ENCODE peak calls at places on chromosomes 5 and 9, in six cellular contexts. D, R, U, E, A and V are unnamed samples.

GRCh38 chr5:45277860-45278259 is 418.3 kb downstream of the HCN1 start:
- DNase-seq in D (no peak), R (no peak), U (no peak), E (no peak), A (no peak), V (no peak)

GRCh38 chr5:23840083-23840482 is 332.7 kb downstream of the PRDM9 start:
- DNase-seq in D (no peak), R (no peak), U (no peak), E (no peak), A (no peak), V (no peak)

GRCh38 chr9:91802391-91802790 is 147.6 kb downstream of the ROR2 start:
- DNase-seq in D (no peak), R (no peak), U (no peak), E (no peak), A (no peak), V (no peak)

GRCh38 chr5:88708682-88709398 is 174.1 kb downstream of the MEF2C start:
- DNase-seq in D (no peak), R (no peak), U (no peak), E (no peak), A (no peak), V (no peak)

GRCh38 chr9:110545705-110546104 is 33.8 kb downstream of the SVEP1 start:
- DNase-seq in D (no peak), R (no peak), U (no peak), E (no peak), A (no peak), V (no peak)

GRCh38 chr5:173834070-173834771 is 53.9 kb upstream of the CPEB4 start:
- DNase-seq in D (no peak), R (no peak), U (no peak), E (no peak), A (no peak), V (no peak)

GRCh38 chr9:35756275-35756742 is 2.2 kb upstream of the MSMP start:
- DNase-seq in D (peak), R (no peak), U (no peak), E (peak), A (no peak), V (no peak)

GRCh38 chr9:16828335-16829281 is 41.9 kb downstream of the BNC2 start:
- DNase-seq in D (no peak), R (no peak), U (no peak), E (no peak), A (no peak), V (no peak)

GRCh38 chr5:110630350-110630749 is 96.1 kb downstream of the TMEM232 start:
- DNase-seq in D (no peak), R (no peak), U (no peak), E (no peak), A (no peak), V (no peak)

GRCh38 chr5:110623875-110624274 is 102.6 kb downstream of the TMEM232 start:
- DNase-seq in D (no peak), R (no peak), U (no peak), E (no peak), A (no peak), V (no peak)

GRCh38 chr5:110631236-110631635 is 95.2 kb downstream of the TMEM232 start:
- DNase-seq in D (no peak), R (no peak), U (no peak), E (no peak), A (no peak), V (no peak)

DNA sequence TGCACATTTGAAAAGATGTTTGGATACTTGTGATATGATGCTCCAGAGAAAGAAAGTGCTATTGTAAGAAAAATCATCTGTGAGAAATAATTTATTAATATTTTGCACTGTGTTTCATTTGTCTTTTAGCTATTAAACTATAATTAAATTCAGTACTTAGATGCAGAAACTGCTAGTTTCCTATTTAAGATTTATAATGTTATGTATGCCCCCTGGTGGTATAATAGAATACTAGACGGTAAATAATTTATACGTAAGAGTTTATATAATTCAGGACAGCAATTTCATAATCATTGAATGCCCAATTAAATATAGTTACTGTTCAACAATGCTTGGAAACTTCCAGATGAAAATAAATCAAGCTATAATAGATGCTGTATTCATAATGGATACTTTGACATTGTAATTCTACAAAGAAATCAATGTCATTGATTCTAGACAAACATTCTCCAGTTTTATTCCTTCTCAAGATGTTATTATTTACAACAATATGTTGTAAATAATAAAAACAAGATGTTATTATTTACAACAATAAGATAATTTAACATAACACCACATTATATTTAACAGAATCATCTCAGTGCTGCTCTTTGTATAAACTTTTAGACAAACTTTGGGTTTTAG is 101.0 kb downstream of the TMEM232 start:
- DNase-seq in D (no peak), R (no peak), U (peak), E (no peak), A (no peak), V (no peak)
- TF ChIP-seq CTCF in D (no peak), R (no peak), U (no peak), E (no peak), A (no peak), V (peak)

GRCh38 chr9:18745710-18746109 is 271.8 kb downstream of the ADAMTSL1 start:
- DNase-seq in D (no peak), R (no peak), U (no peak), E (no peak), A (no peak), V (no peak)

GRCh38 chr9:18748106-18748719 is 274.3 kb downstream of the ADAMTSL1 start:
- DNase-seq in D (no peak), R (no peak), U (no peak), E (no peak), A (no peak), V (no peak)

GRCh38 chr9:18746631-18747030 is 272.7 kb downstream of the ADAMTSL1 start:
- DNase-seq in D (no peak), R (no peak), U (no peak), E (no peak), A (no peak), V (no peak)

GRCh38 chr9:18749711-18750110 is 275.8 kb downstream of the ADAMTSL1 start:
- DNase-seq in D (no peak), R (no peak), U (no peak), E (no peak), A (no peak), V (no peak)

DNA sequence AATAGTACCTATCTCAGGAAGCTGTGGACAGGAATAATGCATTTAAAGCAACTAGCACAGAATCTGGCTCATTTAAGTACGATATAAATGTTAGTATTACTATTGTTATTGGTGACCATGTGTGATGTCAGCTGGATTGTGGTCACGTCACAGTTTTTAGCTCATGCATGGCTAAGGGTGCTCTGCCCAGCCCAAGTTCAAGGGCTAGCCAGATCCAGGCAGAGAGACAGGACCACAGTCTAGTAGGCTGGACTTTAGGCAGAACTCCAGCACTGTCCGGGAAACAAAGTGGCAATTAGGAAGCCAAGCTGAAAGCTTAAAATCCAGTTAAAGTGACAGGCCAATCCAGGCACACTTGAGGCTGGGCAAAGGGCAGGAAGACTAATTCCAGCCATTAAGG is 273.6 kb downstream of the ADAMTSL1 start:
- DNase-seq in D (no peak), R (no peak), U (no peak), E (no peak), A (no peak), V (no peak)
- H3K27ac ChIP-seq in D (no peak), R (no peak), U (no peak), E (no peak), A (peak), V (no peak)

DNA sequence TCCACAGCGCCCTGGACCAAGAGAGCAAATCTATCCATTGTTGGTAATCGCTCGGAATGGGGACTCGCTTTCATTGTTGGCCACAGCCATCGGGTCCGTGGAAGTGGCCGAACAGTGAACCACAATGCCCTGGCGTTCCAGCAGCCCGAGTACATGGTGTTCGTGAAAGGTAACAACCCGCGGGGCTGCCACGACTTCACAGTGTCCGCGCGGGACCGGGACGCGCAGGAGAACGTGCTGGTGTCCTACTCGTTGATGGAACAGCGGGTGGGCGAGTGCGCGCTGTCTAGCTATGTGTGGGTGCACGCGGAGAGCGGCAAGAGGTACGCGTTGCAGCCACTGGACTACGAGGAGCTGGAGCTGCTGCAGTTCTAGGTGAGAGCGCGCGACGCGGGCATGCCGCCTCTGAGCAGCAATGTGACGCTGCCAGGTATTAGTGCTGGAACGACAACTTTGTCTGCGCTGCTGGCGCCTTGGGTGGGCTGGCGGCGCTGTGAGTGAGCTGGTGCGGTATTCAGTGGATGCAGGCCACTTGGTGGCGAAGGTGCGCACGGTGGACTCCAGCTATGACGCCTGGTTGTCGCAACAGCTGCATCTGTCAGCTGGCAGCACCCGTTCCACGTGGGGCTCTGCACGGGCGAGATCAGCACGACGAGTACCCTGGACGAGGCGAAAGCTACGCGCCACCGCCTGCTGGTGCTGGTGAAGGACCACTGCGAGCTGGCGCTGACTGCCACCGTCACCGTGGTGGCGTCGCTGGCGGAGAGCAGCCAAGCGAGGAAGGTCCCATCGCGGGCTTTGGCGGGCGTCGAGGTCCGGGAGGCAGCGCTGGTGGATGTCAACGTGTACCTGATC is 6.1 kb upstream of the PCDHA11 start:
- DNase-seq in D (peak), R (no peak), U (no peak), E (no peak), A (no peak), V (no peak)
- TF ChIP-seq CTCF in D (no peak), R (no peak), U (no peak), E (no peak), A (no peak), V (no peak)

DNA sequence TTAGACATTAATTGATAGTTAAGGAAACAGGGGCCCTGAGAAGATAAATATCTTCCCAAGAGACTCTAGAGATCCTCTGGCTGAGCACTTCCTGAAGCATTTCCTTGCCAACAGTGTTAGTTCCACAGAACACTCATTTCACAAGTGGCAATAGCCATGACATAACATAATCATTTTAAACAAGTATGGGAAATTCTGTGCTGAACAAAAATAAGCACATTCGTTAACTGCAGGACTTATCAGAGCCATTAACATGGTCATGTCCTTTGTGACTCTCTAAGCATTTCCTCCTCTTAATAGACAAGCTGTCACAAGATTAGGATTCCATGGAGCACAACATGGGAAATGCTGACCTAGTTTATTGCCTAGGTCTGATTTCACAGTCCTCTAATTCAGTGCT is 184.9 kb downstream of the SNX18 start:
- DNase-seq in D (no peak), R (no peak), U (no peak), E (no peak), A (no peak), V (no peak)
- H3K27ac ChIP-seq in D (no peak), R (no peak), U (no peak), E (no peak), A (peak), V (no peak)

GRCh38 chr5:114903767-114904166 is 265.9 kb downstream of the TRIM36 start:
- DNase-seq in D (no peak), R (no peak), U (no peak), E (no peak), A (no peak), V (no peak)

GRCh38 chr5:114898602-114899001 is 271.1 kb downstream of the TRIM36 start:
- DNase-seq in D (no peak), R (no peak), U (no peak), E (no peak), A (no peak), V (no peak)
- TF ChIP-seq CTCF in D (no peak), R (no peak), U (no peak), E (no peak), A (no peak), V (no peak)

GRCh38 chr9:107883496-107884120 is 394.0 kb upstream of the KLF4 start:
- DNase-seq in D (no peak), R (no peak), U (no peak), E (no peak), A (no peak), V (no peak)

GRCh38 chr9:107894572-107895261 is 405.1 kb upstream of the KLF4 start:
- DNase-seq in D (no peak), R (no peak), U (no peak), E (no peak), A (no peak), V (no peak)

GRCh38 chr9:107890921-107891465 is 401.4 kb upstream of the KLF4 start:
- DNase-seq in D (no peak), R (no peak), U (no peak), E (no peak), A (no peak), V (no peak)

GRCh38 chr9:107888773-107889227 is 399.2 kb upstream of the KLF4 start:
- DNase-seq in D (no peak), R (no peak), U (no peak), E (no peak), A (no peak), V (no peak)
- H3K27ac ChIP-seq in D (no peak), R (no peak), U (no peak), E (no peak), A (no peak), V (no peak)

DNA sequence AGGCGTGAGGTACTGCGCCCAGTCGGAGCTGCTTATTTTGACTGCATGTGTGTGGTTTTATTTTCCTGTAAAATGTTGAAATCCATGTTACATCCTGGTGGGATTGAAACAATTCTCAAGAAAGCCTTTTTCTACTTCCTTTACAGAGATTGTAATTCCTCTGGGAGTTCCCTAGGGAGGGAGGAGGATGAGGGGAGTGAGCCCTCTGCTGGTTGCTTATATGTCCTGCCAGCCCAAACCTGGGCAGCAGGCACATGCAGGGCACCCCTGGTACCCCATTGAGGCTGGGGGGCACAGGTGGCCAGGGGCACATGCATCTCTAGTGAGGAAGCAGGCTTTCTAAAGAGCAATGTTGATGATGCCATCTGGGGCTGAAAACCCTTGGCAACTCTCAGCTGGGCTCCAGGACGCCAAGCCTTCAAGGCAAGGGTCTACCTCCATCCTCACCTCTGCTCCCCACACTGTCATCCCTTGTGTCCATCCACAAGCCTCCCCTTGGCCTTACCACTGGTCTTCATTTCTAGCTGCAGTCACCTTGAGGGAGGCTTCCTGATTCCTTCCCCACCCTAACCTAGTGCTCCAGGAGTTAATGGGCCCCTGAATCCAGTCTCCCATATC is 84.7 kb upstream of the TNFSF8 start:
- DNase-seq in D (no peak), R (no peak), U (peak), E (no peak), A (no peak), V (no peak)
- TF ChIP-seq CTCF in D (peak), R (peak), U (peak), E (no peak), A (peak), V (peak)

DNA sequence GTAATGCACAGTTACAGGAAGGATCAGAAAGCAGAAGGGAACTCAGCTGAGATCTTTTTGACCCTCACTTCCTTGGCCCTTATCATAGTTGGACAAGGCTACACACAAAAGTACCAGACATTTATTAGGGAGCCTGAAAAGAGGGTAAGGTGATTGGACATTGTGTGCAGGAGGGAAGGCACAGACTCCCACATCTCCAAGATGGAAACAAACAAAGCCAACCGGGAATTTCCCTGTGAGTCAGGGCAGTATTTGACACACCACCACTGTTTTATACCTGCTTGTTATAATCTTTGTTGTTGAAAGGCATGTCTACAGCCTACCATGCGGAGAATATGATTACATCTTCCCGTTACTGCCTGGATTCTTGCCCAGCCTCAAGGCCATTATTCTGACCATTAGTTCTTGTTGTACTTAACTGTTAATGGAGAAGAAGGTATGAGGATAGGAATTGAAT is 3.0 kb upstream of the CCNG1 start:
- DNase-seq in D (no peak), R (peak), U (peak), E (no peak), A (no peak), V (no peak)
- H3K27ac ChIP-seq in D (no peak), R (no peak), U (no peak), E (no peak), A (no peak), V (no peak)

GRCh38 chr5:96668725-96669124 is 6.5 kb downstream of the CAST start:
- DNase-seq in D (no peak), R (no peak), U (no peak), E (no peak), A (no peak), V (no peak)
- TF ChIP-seq CTCF in D (no peak), R (no peak), U (no peak), E (no peak), A (no peak), V (no peak)